ENCODE peak calls at places on chromosome 6, in five cellular contexts. B is body of pancreas, E is suprapubic skin, P is ovary, N is HCT116. T is an unnamed sample. For H3K4me1, the result is how much of the 10 kb centered on the place peaks cover.

GRCh38 chr6:73152998-73153757 is 72.1 kb downstream of the KHDC1L start:
- DNase-seq in N (no peak), E (no peak), B (no peak), P (no peak), T (no peak)

GRCh38 chr6:13435477-13435876 is 51.9 kb downstream of the GFOD1 start:
- DNase-seq in P (no peak), B (no peak), E (no peak), N (no peak), T (no peak)

GRCh38 chr6:107579413-107579812 is 89.5 kb downstream of the SOBP start:
- DNase-seq in N (no peak), E (no peak), P (no peak), B (no peak), T (no peak)

GRCh38 chr6:113998811-113999210 is 27.9 kb upstream of the HDAC2 start:
- DNase-seq in N (no peak), B (no peak), P (no peak), E (no peak), T (no peak)

GRCh38 chr6:8990075-8990474 is 554.7 kb upstream of the SLC35B3 start:
- DNase-seq in B (no peak), P (no peak), E (no peak), N (no peak), T (no peak)

GRCh38 chr6:24720131-24720603 is 1.2 kb upstream of the C6orf62 start:
- DNase-seq in P (peak), E (peak), B (peak), N (no peak), T (peak)

GRCh38 chr6:63806573-63806913 is 170.9 kb downstream of the PHF3 start:
- DNase-seq in B (no peak), E (no peak), N (no peak), P (no peak), T (no peak)

GRCh38 chr6:89965441-89966249 is 71.4 kb downstream of the GJA10 start:
- DNase-seq in B (no peak), N (no peak), P (no peak), E (no peak), T (no peak)

GRCh38 chr6:36679043-36679821 is 718 bp downstream of the CDKN1A start:
- DNase-seq in P (peak), E (peak), B (peak), N (no peak), T (peak)

GRCh38 chr6:121652223-121652622 is 216.8 kb downstream of the GJA1 start:
- DNase-seq in N (no peak), E (no peak), B (no peak), P (no peak), T (no peak)

GRCh38 chr6:18022398-18023231 is 35.2 kb upstream of the KIF13A start:
- DNase-seq in N (no peak), P (no peak), E (no peak), B (no peak), T (no peak)

GRCh38 chr6:158571826-158572652 is 12.1 kb downstream of the TMEM181 start:
- DNase-seq in P (no peak), N (no peak), E (peak), B (peak), T (no peak)

GRCh38 chr6:157148391-157149323 is 174.7 kb downstream of the TMEM242 start:
- DNase-seq in E (no peak), P (no peak), B (peak), N (peak), T (no peak)
- H3K4me1 ChIP-seq in E (under half), P (under half), B (under half), N (under half), T (under half)

GRCh38 chr6:6900566-6901204 is 207.1 kb upstream of the RREB1 start:
- DNase-seq in B (no peak), N (no peak), E (no peak), P (no peak), T (no peak)
- H3K4me3 ChIP-seq in B (no peak), N (no peak), E (no peak), P (no peak), T (no peak)

GRCh38 chr6:123210645-123211044 is 214.6 kb downstream of the CLVS2 start:
- DNase-seq in P (no peak), E (no peak), B (no peak), N (no peak), T (no peak)

GRCh38 chr6:123214433-123214832 is 218.4 kb downstream of the CLVS2 start:
- DNase-seq in B (no peak), P (no peak), E (no peak), N (no peak), T (no peak)

GRCh38 chr6:123211777-123212545 is 215.9 kb downstream of the CLVS2 start:
- DNase-seq in E (no peak), N (no peak), P (no peak), B (no peak), T (no peak)

GRCh38 chr6:123213921-123214320 is 217.9 kb downstream of the CLVS2 start:
- DNase-seq in N (no peak), B (no peak), E (no peak), P (no peak), T (no peak)

DNA sequence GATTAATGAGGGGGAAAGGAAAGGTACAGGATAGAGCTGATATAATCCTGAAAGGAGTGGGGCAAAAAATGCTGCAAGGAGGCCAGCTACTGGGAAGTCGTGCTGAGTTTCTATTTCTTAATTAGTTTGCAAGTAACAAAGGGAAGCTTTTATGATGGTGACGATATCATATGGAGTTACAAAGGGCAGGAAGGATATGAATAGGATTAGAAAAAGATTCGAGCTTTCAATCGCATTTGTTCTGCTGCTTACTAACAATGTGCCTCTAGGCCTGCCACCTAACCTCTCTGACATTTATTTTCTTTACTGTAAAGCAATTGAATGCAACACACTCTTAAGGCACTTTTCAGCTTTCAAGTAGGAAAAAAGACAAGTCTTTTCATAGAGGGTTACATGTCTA is 219.2 kb downstream of the CLVS2 start:
- DNase-seq in N (no peak), P (no peak), E (no peak), B (no peak), T (no peak)
- TF ChIP-seq POLR2A in N (no peak), P (no peak), E (no peak), B (no peak), T (no peak)

GRCh38 chr6:125255201-125255600 is 46.6 kb downstream of the HDDC2 start:
- DNase-seq in N (no peak), P (no peak), E (no peak), B (no peak), T (no peak)
- H3K4me1 ChIP-seq in N (under half), P (under half), E (under half), B (under half), T (under half)

GRCh38 chr6:148972481-148972880 is 225.7 kb downstream of the UST start:
- DNase-seq in P (peak), N (peak), E (no peak), B (peak), T (peak)
- H3K4me3 ChIP-seq in P (no peak), N (no peak), E (no peak), B (no peak), T (no peak)

GRCh38 chr6:125301435-125302391 is at the start of gene HDDC2:
- DNase-seq in E (peak), B (peak), P (peak), N (peak), T (peak)
- TF ChIP-seq POLR2A in E (no peak), B (peak), P (peak), N (peak), T (no peak)

GRCh38 chr6:26324295-26324727 is 40.7 kb upstream of the BTN3A2 start:
- DNase-seq in N (no peak), P (no peak), B (no peak), E (no peak), T (no peak)
- H3K4me1 ChIP-seq in N (under half), P (under half), B (under half), E (under half), T (under half)

GRCh38 chr6:129515004-129515403 is 195.0 kb downstream of the ARHGAP18 start:
- DNase-seq in N (no peak), P (no peak), E (no peak), B (no peak), T (no peak)
- H3K4me3 ChIP-seq in N (no peak), P (no peak), E (no peak), B (no peak), T (no peak)

GRCh38 chr6:28142446-28142845 is 763 bp downstream of the ZKSCAN8 start:
- DNase-seq in E (no peak), B (no peak), N (no peak), P (no peak), T (no peak)

GRCh38 chr6:28140616-28141015 is 1.1 kb upstream of the ZKSCAN8 start:
- DNase-seq in P (no peak), B (no peak), N (no peak), E (no peak), T (no peak)

GRCh38 chr6:28139860-28140500 is 1.7 kb upstream of the ZKSCAN8 start:
- DNase-seq in P (no peak), E (no peak), B (no peak), N (no peak), T (no peak)

GRCh38 chr6:28137458-28138020 is 4.1 kb upstream of the ZKSCAN8 start:
- DNase-seq in B (no peak), E (no peak), P (no peak), N (no peak), T (no peak)

DNA sequence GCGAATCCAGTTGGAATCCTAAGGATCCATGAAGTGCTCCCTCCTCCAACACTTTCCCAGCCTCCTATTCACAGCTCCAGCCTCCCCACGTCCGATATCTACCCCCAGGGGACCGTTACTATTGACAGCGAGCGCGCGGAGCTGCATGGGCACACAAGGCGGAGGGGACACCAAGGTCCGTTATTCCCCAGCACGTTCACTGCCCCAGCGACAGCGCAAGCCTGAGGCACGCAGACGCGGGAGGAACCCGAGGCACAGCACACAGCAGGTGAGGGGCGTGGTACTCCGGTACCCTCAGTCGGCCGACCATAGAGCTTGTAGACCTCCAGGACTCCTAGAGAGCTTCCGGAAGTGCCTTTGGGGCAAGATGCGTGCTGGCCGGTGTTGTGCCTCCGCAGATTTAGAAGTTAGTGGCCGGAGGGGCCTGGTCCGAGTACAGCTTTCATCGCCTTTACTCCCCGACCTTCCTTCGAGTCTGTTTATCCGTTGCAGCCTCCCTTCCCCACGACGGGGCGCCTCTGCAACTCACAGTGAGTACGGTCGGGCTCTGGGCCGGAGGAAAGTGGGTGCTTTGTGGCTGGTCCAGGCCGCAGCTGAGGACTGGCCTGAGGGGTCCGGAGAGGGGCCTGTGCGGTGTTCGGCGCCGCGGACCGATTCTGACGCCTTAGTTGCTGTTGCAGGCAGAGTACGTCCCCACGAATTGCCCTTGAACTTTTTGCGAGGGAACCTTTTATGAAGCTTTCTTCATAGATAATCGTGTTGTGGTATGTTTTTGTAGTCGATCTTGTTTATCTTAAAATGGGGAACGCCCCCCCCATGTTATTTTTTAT is at the start of gene ZKSCAN8:
- DNase-seq in B (peak), P (peak), N (peak), E (peak), T (peak)
- TF ChIP-seq POLR2A in B (peak), P (peak), N (peak), E (no peak), T (no peak)

DNA sequence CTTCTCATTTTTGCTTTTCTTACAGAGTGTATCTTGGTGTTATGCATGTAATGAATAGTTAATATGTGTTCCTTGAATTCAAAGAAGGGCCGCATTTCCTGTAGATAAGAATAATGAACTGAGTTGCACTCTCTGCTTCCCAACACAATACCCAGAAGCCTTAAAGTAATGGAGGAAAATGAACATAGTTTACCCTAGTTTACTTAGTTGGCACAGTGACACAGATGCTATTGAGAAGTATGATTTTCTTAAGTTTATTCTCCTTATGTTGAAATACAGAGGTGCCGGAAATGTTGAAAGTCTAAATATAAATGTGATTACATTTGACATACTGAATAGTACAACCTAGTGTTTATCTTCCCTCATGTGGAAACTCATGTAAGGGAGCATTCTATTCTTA is 6.1 kb downstream of the NUS1 start:
- DNase-seq in E (no peak), B (no peak), P (no peak), N (no peak), T (no peak)
- H3K4me1 ChIP-seq in E (half or more), B (under half), P (under half), N (under half), T (under half)

T was measured in testis.